ENCODE peak calls at places on chromosome 22, in six cellular contexts. One of them, this sample, is unnamed.

GRCh38 chr22:41810022-41810421 is 9.5 kb downstream of the CCDC134 start:
- DNase-seq in GM10248: no peak
- DNase-seq in psoas muscle: no peak
- DNase-seq in endothelial cell: no peak
- DNase-seq in thoracic aorta: no peak
- DNase-seq in PC-3: no peak
- DNase-seq in this sample: no peak

GRCh38 chr22:43205261-43205691 is 18.3 kb upstream of the TTLL12 start:
- DNase-seq in GM10248: no peak
- DNase-seq in psoas muscle: no peak
- DNase-seq in endothelial cell: no peak
- DNase-seq in thoracic aorta: no peak
- DNase-seq in PC-3: no peak
- DNase-seq in this sample: no peak

GRCh38 chr22:21780259-21780658 is 44.7 kb upstream of the YPEL1 start:
- DNase-seq in GM10248: no peak
- DNase-seq in psoas muscle: no peak
- DNase-seq in endothelial cell: no peak
- DNase-seq in thoracic aorta: no peak
- DNase-seq in PC-3: no peak
- DNase-seq in this sample: no peak

GRCh38 chr22:39932918-39933649 is 27.1 kb upstream of the TMA7B start:
- DNase-seq in GM10248: peak; percentile 50
- DNase-seq in psoas muscle: no peak
- DNase-seq in endothelial cell: peak; percentile 55
- DNase-seq in thoracic aorta: no peak
- DNase-seq in PC-3: peak; percentile 52
- DNase-seq in this sample: no peak

GRCh38 chr22:46149998-46150549 is at the start of gene PPARA:
- DNase-seq in GM10248: peak; percentile 99
- DNase-seq in psoas muscle: peak; percentile 93
- DNase-seq in endothelial cell: peak; percentile 70
- DNase-seq in thoracic aorta: peak; percentile 51
- DNase-seq in PC-3: peak; percentile 69
- DNase-seq in this sample: peak; percentile 81

GRCh38 chr22:47634342-47634741 is 871.9 kb downstream of the TBC1D22A start:
- DNase-seq in GM10248: no peak
- DNase-seq in psoas muscle: no peak
- DNase-seq in endothelial cell: no peak
- DNase-seq in thoracic aorta: no peak
- DNase-seq in PC-3: no peak
- DNase-seq in this sample: no peak

GRCh38 chr22:22752556-22753477 is 108.4 kb downstream of the GGTLC2 start:
- DNase-seq in GM10248: no peak
- DNase-seq in psoas muscle: peak; percentile 25
- DNase-seq in endothelial cell: no peak
- DNase-seq in thoracic aorta: no peak
- DNase-seq in PC-3: peak; percentile 4
- DNase-seq in this sample: peak; percentile 71

GRCh38 chr22:45034821-45035220 is 25.0 kb upstream of the PHF21B start:
- DNase-seq in GM10248: no peak
- DNase-seq in psoas muscle: no peak
- DNase-seq in endothelial cell: no peak
- DNase-seq in thoracic aorta: no peak
- DNase-seq in PC-3: no peak
- DNase-seq in this sample: no peak

GRCh38 chr22:19605508-19606331 is 81.5 kb upstream of the CLDN5 start:
- DNase-seq in GM10248: no peak
- DNase-seq in psoas muscle: peak; percentile 64
- DNase-seq in endothelial cell: no peak
- DNase-seq in thoracic aorta: no peak
- DNase-seq in PC-3: peak; percentile 76
- DNase-seq in this sample: no peak

GRCh38 chr22:45645526-45646414 is 25.9 kb upstream of the ATXN10 start:
- DNase-seq in GM10248: peak; percentile 91
- DNase-seq in psoas muscle: peak; percentile 77
- DNase-seq in endothelial cell: peak; percentile 88
- DNase-seq in thoracic aorta: no peak
- DNase-seq in PC-3: peak; percentile 73
- DNase-seq in this sample: peak; percentile 71

GRCh38 chr22:43826142-43827093 is 14.3 kb upstream of the EFCAB6 start:
- DNase-seq in GM10248: no peak
- DNase-seq in psoas muscle: no peak
- DNase-seq in endothelial cell: no peak
- DNase-seq in thoracic aorta: no peak
- DNase-seq in PC-3: peak; percentile 62
- DNase-seq in this sample: peak; percentile 28

GRCh38 chr22:18056161-18056666 is 21.6 kb upstream of the PEX26 start:
- DNase-seq in GM10248: peak; percentile 46
- DNase-seq in psoas muscle: peak; percentile 28
- DNase-seq in endothelial cell: no peak
- DNase-seq in thoracic aorta: no peak
- DNase-seq in PC-3: peak; percentile 51
- DNase-seq in this sample: no peak

GRCh38 chr22:29744902-29745301 is 21.9 kb downstream of the ZMAT5 start:
- DNase-seq in GM10248: no peak
- DNase-seq in psoas muscle: peak; percentile 84
- DNase-seq in endothelial cell: no peak
- DNase-seq in thoracic aorta: no peak
- DNase-seq in PC-3: no peak
- DNase-seq in this sample: no peak

GRCh38 chr22:29314537-29315285 is 786 bp downstream of the RASL10A start:
- DNase-seq in GM10248: no peak
- DNase-seq in psoas muscle: no peak
- DNase-seq in endothelial cell: no peak
- DNase-seq in thoracic aorta: no peak
- DNase-seq in PC-3: peak; percentile 22
- DNase-seq in this sample: no peak

GRCh38 chr22:46687045-46687444 is 51.0 kb downstream of the CERK start:
- DNase-seq in GM10248: no peak
- DNase-seq in psoas muscle: no peak
- DNase-seq in endothelial cell: no peak
- DNase-seq in thoracic aorta: no peak
- DNase-seq in PC-3: no peak
- DNase-seq in this sample: no peak

GRCh38 chr22:22520667-22521602 is 865 bp upstream of the ZNF280A start:
- DNase-seq in GM10248: no peak
- DNase-seq in psoas muscle: no peak
- DNase-seq in endothelial cell: no peak
- DNase-seq in thoracic aorta: no peak
- DNase-seq in PC-3: peak; percentile 4
- DNase-seq in this sample: no peak

GRCh38 chr22:45318168-45318557 is 8.4 kb downstream of the FAM118A start:
- DNase-seq in GM10248: peak; percentile 85
- DNase-seq in psoas muscle: peak; percentile 79
- DNase-seq in endothelial cell: peak; percentile 40
- DNase-seq in thoracic aorta: peak; percentile 80
- DNase-seq in PC-3: no peak
- DNase-seq in this sample: peak; percentile 88

GRCh38 chr22:44406581-44407403 is 91.2 kb downstream of the RTL6 start:
- DNase-seq in GM10248: no peak
- DNase-seq in psoas muscle: no peak
- DNase-seq in endothelial cell: no peak
- DNase-seq in thoracic aorta: no peak
- DNase-seq in PC-3: no peak
- DNase-seq in this sample: peak; percentile 2

GRCh38 chr22:39408807-39409206 is 9.2 kb downstream of the TAB1 start:
- DNase-seq in GM10248: no peak
- DNase-seq in psoas muscle: no peak
- DNase-seq in endothelial cell: no peak
- DNase-seq in thoracic aorta: no peak
- DNase-seq in PC-3: no peak
- DNase-seq in this sample: no peak

GRCh38 chr22:49084203-49084602 is 743.5 kb downstream of the BRD1 start:
- DNase-seq in GM10248: no peak
- DNase-seq in psoas muscle: no peak
- DNase-seq in endothelial cell: no peak
- DNase-seq in thoracic aorta: no peak
- DNase-seq in PC-3: peak; percentile 2
- DNase-seq in this sample: no peak

DNA sequence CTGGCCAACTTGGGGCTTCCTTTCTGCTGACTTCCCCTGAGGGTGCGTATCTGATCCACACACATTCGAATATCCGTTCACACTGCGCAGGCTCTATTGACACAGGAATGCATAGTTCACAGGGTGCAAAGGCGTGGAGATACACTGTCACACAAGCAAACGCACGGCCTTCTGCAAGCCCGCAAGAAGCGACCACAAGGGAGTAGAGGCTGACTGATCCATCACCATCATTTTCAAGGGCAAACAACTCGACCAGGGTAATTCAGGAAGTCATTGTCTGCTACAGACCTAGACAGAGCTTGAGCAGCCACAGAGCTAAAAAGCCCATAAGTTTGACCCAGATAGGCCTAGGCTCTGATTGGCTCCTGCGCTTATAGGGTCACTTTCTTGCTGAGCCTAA is 392.3 kb downstream of the MN1 start:
- DNase-seq in GM10248: no peak
- DNase-seq in psoas muscle: no peak
- DNase-seq in endothelial cell: no peak
- DNase-seq in thoracic aorta: no peak
- DNase-seq in PC-3: no peak
- DNase-seq in this sample: no peak
- TF ChIP-seq CTCF in GM10248: no peak
- TF ChIP-seq CTCF in psoas muscle: no peak
- TF ChIP-seq CTCF in endothelial cell: no peak
- TF ChIP-seq CTCF in thoracic aorta: no peak
- TF ChIP-seq CTCF in PC-3: no peak
- TF ChIP-seq CTCF in this sample: no peak

DNA sequence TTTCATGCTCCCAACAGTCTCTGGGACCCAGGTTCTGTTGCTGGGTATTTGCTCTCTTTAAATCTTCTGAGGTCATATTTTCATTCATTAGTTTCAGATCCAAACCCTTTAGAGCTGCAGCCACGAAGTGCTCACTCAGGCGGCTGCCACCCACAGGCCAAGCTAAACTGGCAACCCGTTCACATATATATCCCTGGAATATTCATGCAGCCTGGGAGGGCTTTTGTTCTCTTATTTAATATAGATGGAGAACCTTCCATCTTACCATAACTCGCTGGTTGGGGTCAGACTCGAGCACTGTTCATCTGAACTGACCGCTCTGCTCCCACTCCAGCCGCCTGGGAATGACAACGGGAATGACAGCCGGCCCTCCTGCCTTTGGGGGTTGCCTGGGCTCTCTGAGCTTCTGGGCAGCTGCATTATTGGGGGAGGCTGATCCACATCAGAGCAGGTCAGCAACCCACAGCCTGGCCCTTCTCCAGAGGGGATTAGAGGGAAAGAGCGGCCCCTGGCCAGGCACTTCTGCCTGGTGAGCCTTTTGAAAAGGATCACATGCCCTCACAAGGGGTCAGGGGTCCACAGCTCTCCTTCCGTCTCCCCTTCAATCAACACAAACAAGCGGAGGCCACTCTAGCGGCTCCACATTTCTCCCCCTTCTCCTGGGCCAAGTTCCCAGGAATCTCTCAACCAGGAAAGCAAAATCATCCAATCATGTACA is 11.9 kb downstream of the TMEM184B start:
- DNase-seq in GM10248: no peak
- DNase-seq in psoas muscle: no peak
- DNase-seq in endothelial cell: no peak
- DNase-seq in thoracic aorta: no peak
- DNase-seq in PC-3: no peak
- DNase-seq in this sample: no peak
- TF ChIP-seq CTCF in GM10248: peak; percentile 24
- TF ChIP-seq CTCF in psoas muscle: no peak
- TF ChIP-seq CTCF in endothelial cell: no peak
- TF ChIP-seq CTCF in thoracic aorta: peak; percentile 13
- TF ChIP-seq CTCF in PC-3: no peak
- TF ChIP-seq CTCF in this sample: no peak

DNA sequence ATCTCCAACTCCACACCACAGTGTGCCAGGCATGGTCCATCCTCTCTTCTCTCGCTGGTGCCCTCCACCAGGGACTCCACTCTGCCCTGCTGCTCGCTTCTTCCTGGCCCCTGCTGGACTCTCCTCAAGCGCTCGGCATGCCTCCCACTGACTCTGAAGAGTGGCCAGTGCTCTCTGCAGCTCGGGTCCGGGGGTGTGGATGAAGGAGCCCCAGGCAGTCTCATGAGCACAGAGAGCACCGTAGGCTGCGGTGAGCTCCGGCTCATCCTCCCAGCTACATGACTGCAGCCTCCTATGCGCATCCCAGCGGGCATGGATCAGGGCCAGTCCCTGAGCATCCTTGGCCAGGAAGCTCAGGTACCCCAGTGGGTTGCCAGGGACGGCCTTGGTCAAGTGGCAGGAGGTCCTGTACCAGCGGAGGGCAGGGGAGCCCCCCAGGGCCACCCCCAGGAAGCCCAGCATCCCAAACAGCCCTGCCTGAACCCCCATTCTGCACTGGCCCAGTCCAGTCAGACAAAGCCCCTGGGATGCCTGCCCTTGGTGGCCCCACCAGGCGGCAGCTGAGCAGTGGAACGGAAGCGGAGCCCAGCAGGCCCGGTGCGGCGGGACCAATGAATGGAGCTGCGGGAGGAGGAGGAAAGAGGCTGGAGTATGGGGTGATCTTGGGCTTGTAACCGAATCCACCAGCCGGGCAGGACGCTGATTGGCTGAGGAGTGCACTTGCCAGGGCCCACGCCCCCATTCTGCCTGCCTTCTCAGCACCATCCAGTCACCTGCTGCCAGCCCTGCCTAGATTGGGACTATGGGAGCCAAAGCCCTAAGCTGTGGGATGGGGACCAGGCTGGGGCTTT is at the start of gene PLA2G3:
- DNase-seq in GM10248: no peak
- DNase-seq in psoas muscle: no peak
- DNase-seq in endothelial cell: peak; percentile 65
- DNase-seq in thoracic aorta: no peak
- DNase-seq in PC-3: no peak
- DNase-seq in this sample: no peak
- TF ChIP-seq CTCF in GM10248: no peak
- TF ChIP-seq CTCF in psoas muscle: no peak
- TF ChIP-seq CTCF in endothelial cell: no peak
- TF ChIP-seq CTCF in thoracic aorta: no peak
- TF ChIP-seq CTCF in PC-3: no peak
- TF ChIP-seq CTCF in this sample: no peak

DNA sequence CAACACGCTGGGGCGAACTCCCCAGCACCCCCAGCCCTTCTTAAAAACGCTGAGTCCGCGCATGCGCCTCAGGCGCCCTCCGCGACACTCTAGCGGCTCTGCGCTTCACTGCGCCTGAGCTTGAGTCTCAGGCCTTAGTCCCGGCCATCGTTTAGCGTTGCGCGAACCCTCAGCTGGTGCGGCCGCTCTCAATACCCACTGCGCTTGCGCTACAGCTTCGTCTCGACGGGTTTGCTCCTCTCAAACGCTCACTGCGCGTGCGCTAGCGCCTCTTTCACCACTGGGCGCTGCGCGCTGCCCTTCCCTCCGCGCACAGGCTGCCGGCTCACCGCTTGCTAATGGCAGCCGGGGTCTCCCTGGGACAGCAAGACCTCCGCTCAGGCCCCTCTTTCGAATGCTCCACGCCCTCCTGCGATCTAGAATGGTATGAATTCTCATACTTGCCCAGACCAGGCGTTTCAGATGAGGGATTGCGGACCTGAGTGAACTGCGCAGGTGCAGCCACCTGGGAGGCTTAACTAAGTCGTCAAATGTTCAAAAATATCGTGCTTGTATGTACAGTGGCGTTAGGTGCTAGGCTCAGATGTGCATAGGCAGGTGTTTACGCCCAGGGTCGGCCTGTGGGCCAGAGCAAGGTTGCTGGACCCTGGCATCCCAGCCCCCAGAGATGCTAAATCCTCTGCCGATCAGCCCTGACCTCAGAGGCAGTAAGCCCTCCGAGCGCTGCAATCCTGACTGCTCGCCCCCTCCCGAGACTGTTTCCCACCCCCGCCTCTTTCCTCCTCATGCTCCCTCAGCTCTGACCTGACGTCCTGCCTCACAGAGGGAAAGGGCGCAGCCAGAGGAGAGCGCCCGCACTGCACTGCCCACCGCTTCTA is at the start of gene SLC2A11:
- DNase-seq in GM10248: peak; percentile 98
- DNase-seq in psoas muscle: peak; percentile 98
- DNase-seq in endothelial cell: peak; percentile 95
- DNase-seq in thoracic aorta: peak; percentile 89
- DNase-seq in PC-3: peak; percentile 94
- DNase-seq in this sample: peak; percentile 97
- TF ChIP-seq CTCF in GM10248: peak; percentile 17
- TF ChIP-seq CTCF in psoas muscle: no peak
- TF ChIP-seq CTCF in endothelial cell: no peak
- TF ChIP-seq CTCF in thoracic aorta: peak; percentile 44
- TF ChIP-seq CTCF in PC-3: no peak
- TF ChIP-seq CTCF in this sample: no peak

This sample was measured in CD14-positive monocyte.